ENCODE peak calls at places on chromosomes 11 and 22, in ten cellular contexts. F is HAP-1; U is ELF-1; R is BE2C; V is stimulated activated naive CD4-positive, alpha-beta T cell; Y is activated T-helper 1 cell treated with anti-CD3 and anti-CD28 coated beads, Interleukin-12 subunit alpha, Interleukin-12 subunit beta, Interleukin-2, Interleukin-4 antibody, amounts not matched to agents 30 ng/mL and 10 ng/mL and 1 ng/mL, durations not matched to agents 14 hours and 24 hours and 36 hours; L is stimulated activated CD8-positive, alpha-beta memory T cell treated with anti-CD3 and anti-CD28 coated beads, Interleukin-7, amount 100 ng/mL, for 4 hours; X is MCF 10A; P is neural progenitor cell; Q is activated T-cell treated with anti-CD3 and anti-CD28 coated beads for 24 hours. W is an unnamed sample.

GRCh38 chr11:75276696-75277095 is 36.1 kb downstream of the TPBGL start:
- DNase-seq in F (no peak), U (no peak), R (no peak), V (no peak), Y (no peak), L (no peak), X (no peak), P (no peak), Q (no peak), W (no peak)

GRCh38 chr11:112227471-112227870 is 1.2 kb downstream of the PTS start:
- DNase-seq in F (no peak), U (no peak), R (no peak), V (no peak), Y (no peak), L (no peak), X (no peak), P (no peak), Q (no peak), W (no peak)

GRCh38 chr11:123196060-123196714 is 1.1 kb upstream of the CLMP start:
- DNase-seq in F (no peak), U (peak; percentile 81), R (no peak), V (no peak), Y (no peak), L (no peak), X (no peak), P (peak; percentile 40), Q (no peak), W (no peak)

GRCh38 chr11:41201156-41201555 is 258.3 kb downstream of the LRRC4C start:
- DNase-seq in F (peak; percentile 82), U (peak; percentile 39), R (peak; percentile 41), V (no peak), Y (no peak), L (no peak), X (peak; percentile 67), P (peak; percentile 77), Q (no peak), W (peak; percentile 12)

GRCh38 chr11:64861227-64861970 is 16.9 kb upstream of the CDC42BPG start:
- DNase-seq in F (no peak), U (no peak), R (no peak), V (no peak), Y (no peak), L (no peak), X (no peak), P (no peak), Q (no peak), W (no peak)

GRCh38 chr11:14908214-14908880 is 16.3 kb upstream of the CYP2R1 start:
- DNase-seq in F (peak; percentile 49), U (peak; percentile 11), R (no peak), V (peak; percentile 6), Y (no peak), L (no peak), X (peak; percentile 64), P (peak; percentile 61), Q (no peak), W (no peak)

GRCh38 chr11:10492084-10492483 is 37.0 kb downstream of the AMPD3 start:
- DNase-seq in F (no peak), U (no peak), R (no peak), V (no peak), Y (no peak), L (no peak), X (no peak), P (no peak), Q (no peak), W (no peak)

GRCh38 chr11:14583252-14584105 is 60.1 kb upstream of the PDE3B start:
- DNase-seq in F (no peak), U (peak; percentile 8), R (no peak), V (no peak), Y (no peak), L (no peak), X (no peak), P (peak; percentile 3), Q (no peak), W (no peak)

GRCh38 chr11:20112291-20113146 is 47.8 kb downstream of the DBX1 start:
- DNase-seq in F (peak; percentile 20), U (peak; percentile 77), R (peak; percentile 71), V (no peak), Y (no peak), L (no peak), X (peak; percentile 95), P (no peak), Q (no peak), W (peak; percentile 78)

GRCh38 chr11:65210748-65211147 is 29.0 kb downstream of the CAPN1 start:
- DNase-seq in F (no peak), U (no peak), R (no peak), V (no peak), Y (no peak), L (no peak), X (no peak), P (no peak), Q (no peak), W (no peak)

GRCh38 chr22:23789121-23789520 is 2.4 kb downstream of the SMARCB1 start:
- DNase-seq in F (no peak), U (no peak), R (no peak), V (no peak), Y (no peak), L (no peak), X (no peak), P (peak; percentile 18), Q (no peak), W (no peak)

GRCh38 chr22:17638432-17639237 is at the start of gene BCL2L13:
- DNase-seq in F (peak; percentile 92), U (peak; percentile 95), R (peak; percentile 95), V (peak; percentile 86), Y (peak; percentile 88), L (peak; percentile 76), X (peak; percentile 90), P (peak; percentile 95), Q (peak; percentile 84), W (peak; percentile 45)

GRCh38 chr11:130737866-130738431 is 178.3 kb downstream of the SNX19 start:
- DNase-seq in F (no peak), U (no peak), R (peak; percentile 21), V (no peak), Y (no peak), L (no peak), X (no peak), P (no peak), Q (no peak), W (no peak)

GRCh38 chr11:59555601-59556114 is 44.3 kb downstream of the OR4D9 start:
- DNase-seq in F (no peak), U (no peak), R (no peak), V (no peak), Y (no peak), L (no peak), X (no peak), P (no peak), Q (no peak), W (no peak)

GRCh38 chr11:2929511-2929879 is 275 bp upstream of the PHLDA2 start:
- DNase-seq in F (no peak), U (no peak), R (no peak), V (no peak), Y (peak; percentile 47), L (no peak), X (peak; percentile 78), P (peak; percentile 57), Q (no peak), W (no peak)

GRCh38 chr11:132078230-132078629 is 707.8 kb downstream of the NTM start:
- DNase-seq in F (no peak), U (no peak), R (no peak), V (no peak), Y (no peak), L (no peak), X (no peak), P (no peak), Q (no peak), W (no peak)

GRCh38 chr11:62707277-62707771 is at the start of the genes BSCL2 and GNG3:
- DNase-seq in F (peak; percentile 51), U (peak; percentile 94), R (peak; percentile 88), V (no peak), Y (no peak), L (no peak), X (no peak), P (peak; percentile 85), Q (no peak), W (no peak)

GRCh38 chr11:114233755-114234154 is 62.4 kb upstream of the NNMT start:
- DNase-seq in F (no peak), U (no peak), R (no peak), V (no peak), Y (no peak), L (no peak), X (no peak), P (peak; percentile 23), Q (no peak), W (no peak)

GRCh38 chr11:7599209-7599608 is 74.1 kb downstream of the CYB5R2 start:
- DNase-seq in F (no peak), U (no peak), R (no peak), V (no peak), Y (no peak), L (no peak), X (no peak), P (no peak), Q (no peak), W (no peak)

GRCh38 chr22:47172771-47173534 is 410.5 kb downstream of the TBC1D22A start:
- DNase-seq in F (no peak), U (no peak), R (no peak), V (no peak), Y (no peak), L (no peak), X (no peak), P (no peak), Q (no peak), W (no peak)

GRCh38 chr11:80473562-80473961 is 1032.7 kb upstream of the TENM4 start:
- DNase-seq in F (no peak), U (peak; percentile 3), R (no peak), V (no peak), Y (no peak), L (no peak), X (no peak), P (no peak), Q (no peak), W (no peak)

GRCh38 chr11:81579339-81579738 is 1154.3 kb downstream of the FAM181B start:
- DNase-seq in F (no peak), U (no peak), R (no peak), V (no peak), Y (no peak), L (no peak), X (no peak), P (peak; percentile 3), Q (no peak), W (no peak)

GRCh38 chr11:86301742-86302091 is 323 bp upstream of the HIKESHI start:
- DNase-seq in F (no peak), U (no peak), R (no peak), V (no peak), Y (no peak), L (no peak), X (no peak), P (no peak), Q (no peak), W (no peak)

GRCh38 chr11:13339196-13340153 is 61.9 kb downstream of the BMAL1 start:
- DNase-seq in F (no peak), U (peak; percentile 40), R (no peak), V (no peak), Y (no peak), L (no peak), X (peak; percentile 74), P (no peak), Q (no peak), W (peak; percentile 57)

GRCh38 chr11:12717851-12718291 is 43.6 kb downstream of the TEAD1 start:
- DNase-seq in F (no peak), U (no peak), R (no peak), V (peak; percentile 30), Y (peak; percentile 55), L (peak; percentile 1), X (peak; percentile 64), P (no peak), Q (peak; percentile 39), W (no peak)

W was measured in Panc1.